ENCODE peak calls at places on chromosomes 6 and 20, in six cellular contexts. One of them, this sample, is unnamed.

GRCh38 chr6:26216886-26217713 is 129.9 kb downstream of the HFE start:
- DNase-seq in NCI-H2171 treated with DMSO at 0.1 percent for 48 hours: peak; percentile 95
- DNase-seq in WERI-Rb-1: no peak
- DNase-seq in A549: no peak
- DNase-seq in fibroblast of lung: peak; percentile 90
- DNase-seq in stomach: peak; percentile 84
- DNase-seq in this sample: peak; percentile 36

GRCh38 chr6:53320964-53321363 is 27.8 kb downstream of the ELOVL5 start:
- DNase-seq in NCI-H2171 treated with DMSO at 0.1 percent for 48 hours: no peak
- DNase-seq in WERI-Rb-1: no peak
- DNase-seq in A549: peak; percentile 7
- DNase-seq in fibroblast of lung: no peak
- DNase-seq in stomach: no peak
- DNase-seq in this sample: no peak

GRCh38 chr6:148471624-148472494 is 129.2 kb downstream of the SASH1 start:
- DNase-seq in NCI-H2171 treated with DMSO at 0.1 percent for 48 hours: no peak
- DNase-seq in WERI-Rb-1: no peak
- DNase-seq in A549: no peak
- DNase-seq in fibroblast of lung: peak; percentile 76
- DNase-seq in stomach: no peak
- DNase-seq in this sample: no peak

GRCh38 chr6:44301106-44301505 is 12.0 kb downstream of the AARS2 start:
- DNase-seq in NCI-H2171 treated with DMSO at 0.1 percent for 48 hours: no peak
- DNase-seq in WERI-Rb-1: no peak
- DNase-seq in A549: no peak
- DNase-seq in fibroblast of lung: no peak
- DNase-seq in stomach: no peak
- DNase-seq in this sample: no peak

GRCh38 chr6:110826236-110827129 is 11.2 kb upstream of the CDK19 start:
- DNase-seq in NCI-H2171 treated with DMSO at 0.1 percent for 48 hours: no peak
- DNase-seq in WERI-Rb-1: no peak
- DNase-seq in A549: no peak
- DNase-seq in fibroblast of lung: no peak
- DNase-seq in stomach: no peak
- DNase-seq in this sample: no peak

GRCh38 chr6:11410539-11411307 is 126.8 kb upstream of the TMEM170B start:
- DNase-seq in NCI-H2171 treated with DMSO at 0.1 percent for 48 hours: no peak
- DNase-seq in WERI-Rb-1: no peak
- DNase-seq in A549: no peak
- DNase-seq in fibroblast of lung: no peak
- DNase-seq in stomach: no peak
- DNase-seq in this sample: no peak

GRCh38 chr20:3043381-3043780 is at the start of gene GNRH2:
- DNase-seq in NCI-H2171 treated with DMSO at 0.1 percent for 48 hours: no peak
- DNase-seq in WERI-Rb-1: no peak
- DNase-seq in A549: no peak
- DNase-seq in fibroblast of lung: no peak
- DNase-seq in stomach: no peak
- DNase-seq in this sample: no peak

GRCh38 chr20:8066662-8067061 is 47.1 kb upstream of the TMX4 start:
- DNase-seq in NCI-H2171 treated with DMSO at 0.1 percent for 48 hours: no peak
- DNase-seq in WERI-Rb-1: no peak
- DNase-seq in A549: no peak
- DNase-seq in fibroblast of lung: no peak
- DNase-seq in stomach: no peak
- DNase-seq in this sample: no peak

GRCh38 chr6:168336967-168337366 is 17.4 kb upstream of the DACT2 start:
- DNase-seq in NCI-H2171 treated with DMSO at 0.1 percent for 48 hours: no peak
- DNase-seq in WERI-Rb-1: no peak
- DNase-seq in A549: no peak
- DNase-seq in fibroblast of lung: no peak
- DNase-seq in stomach: no peak
- DNase-seq in this sample: no peak

GRCh38 chr6:164911873-164912580 is 397.4 kb downstream of the C6orf118 start:
- DNase-seq in NCI-H2171 treated with DMSO at 0.1 percent for 48 hours: peak; percentile 12
- DNase-seq in WERI-Rb-1: no peak
- DNase-seq in A549: no peak
- DNase-seq in fibroblast of lung: no peak
- DNase-seq in stomach: no peak
- DNase-seq in this sample: no peak

GRCh38 chr6:168314948-168315347 is 4.6 kb downstream of the DACT2 start:
- DNase-seq in NCI-H2171 treated with DMSO at 0.1 percent for 48 hours: peak; percentile 59
- DNase-seq in WERI-Rb-1: no peak
- DNase-seq in A549: peak; percentile 23
- DNase-seq in fibroblast of lung: peak; percentile 4
- DNase-seq in stomach: no peak
- DNase-seq in this sample: no peak

GRCh38 chr6:34462010-34462409 is 3.9 kb upstream of the PACSIN1 start:
- DNase-seq in NCI-H2171 treated with DMSO at 0.1 percent for 48 hours: no peak
- DNase-seq in WERI-Rb-1: no peak
- DNase-seq in A549: no peak
- DNase-seq in fibroblast of lung: no peak
- DNase-seq in stomach: no peak
- DNase-seq in this sample: no peak

This sample was measured in hypothalamus.